ENCODE peak calls at places on chromosomes 2 and 18, in ten cellular contexts. A is glutamatergic neuron, U is AG09319, C is lower leg skin, M is IMR-90, N is AG04450, Z is stomach, V is BJ, J is fibroblast of the aortic adventitia, Q is neural progenitor cell. Y is an unnamed sample.

GRCh38 chr18:22846088-22846683 is 86.9 kb upstream of the RBBP8 start:
- DNase-seq in V (no peak), Z (no peak), Q (peak), N (no peak), M (peak), J (peak), A (no peak), U (no peak), C (no peak), Y (no peak)

GRCh38 chr2:143087033-143087432 is 42.2 kb upstream of the ARHGAP15 start:
- DNase-seq in A (no peak), J (peak), Z (no peak), V (no peak), M (peak), C (no peak), U (no peak), Q (no peak), N (no peak), Y (no peak)

GRCh38 chr2:208101716-208102631 is 22.4 kb downstream of the CRYGD start:
- DNase-seq in M (peak), Q (peak), J (peak), C (no peak), U (no peak), N (no peak), V (no peak), A (no peak), Z (no peak), Y (no peak)

GRCh38 chr2:64104944-64105343 is 39.3 kb downstream of the PELI1 start:
- DNase-seq in Z (no peak), Q (no peak), M (no peak), J (no peak), V (no peak), A (no peak), U (no peak), C (no peak), N (no peak), Y (no peak)

GRCh38 chr18:23226386-23226785 is 91.1 kb downstream of the CABLES1 start:
- DNase-seq in A (no peak), N (no peak), Q (no peak), V (no peak), M (peak), U (no peak), Z (no peak), C (no peak), J (peak), Y (no peak)

GRCh38 chr2:86193901-86194567 is 1.2 kb downstream of the IMMT start:
- DNase-seq in Z (no peak), V (no peak), C (no peak), M (no peak), U (no peak), J (no peak), Q (no peak), A (no peak), N (no peak), Y (no peak)

GRCh38 chr2:109128466-109129355 is at the start of gene SH3RF3:
- DNase-seq in A (peak), M (peak), Z (peak), Q (peak), J (peak), N (no peak), U (no peak), V (no peak), C (no peak), Y (no peak)

GRCh38 chr2:133077259-133077822 is 407.3 kb upstream of the LYPD1 start:
- DNase-seq in U (peak), Z (no peak), Q (no peak), A (no peak), J (peak), C (peak), N (peak), M (peak), V (peak), Y (no peak)

GRCh38 chr2:158391876-158392275 is 64.7 kb downstream of the CCDC148 start:
- DNase-seq in Q (no peak), Z (no peak), U (no peak), C (no peak), N (no peak), A (no peak), V (no peak), J (no peak), M (peak), Y (no peak)

DNA sequence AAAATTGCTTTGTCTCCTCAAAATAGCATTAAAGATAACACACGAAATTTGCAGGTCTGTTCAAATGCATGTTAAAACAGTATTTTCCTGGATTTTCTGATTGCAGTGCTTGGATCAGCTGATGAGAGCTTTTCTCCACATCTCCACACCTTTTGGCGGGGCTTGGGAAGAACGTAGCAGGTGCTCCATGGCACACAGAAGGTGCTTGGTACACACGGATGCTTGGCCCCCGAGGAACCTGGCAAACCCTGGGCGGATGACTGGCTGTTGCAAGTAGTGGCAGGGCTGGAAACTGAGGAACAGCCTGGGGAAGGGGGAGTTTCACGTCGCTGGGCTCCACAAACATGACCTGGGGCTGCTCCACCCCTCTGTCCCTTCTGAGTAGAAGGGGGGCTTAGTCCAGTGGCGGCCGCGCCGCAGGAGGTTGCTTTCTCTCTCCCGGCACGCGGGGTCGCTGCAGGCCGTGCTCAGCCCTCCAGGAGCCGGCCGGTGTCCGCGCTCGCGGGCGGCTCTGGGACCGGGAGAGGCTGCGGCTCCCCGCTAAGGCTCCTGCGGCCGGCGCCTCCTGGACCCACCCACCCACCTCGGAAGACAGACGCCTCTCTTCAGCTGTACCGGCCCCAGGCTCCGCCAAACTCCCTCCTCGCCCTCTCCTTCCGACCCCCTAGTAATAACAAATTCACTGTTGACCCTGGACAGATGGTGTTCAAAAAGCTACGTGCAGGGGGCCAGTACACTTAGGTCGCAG is 69.3 kb downstream of the MARCO start:
- DNase-seq in C (no peak), J (peak), U (peak), Z (peak), N (no peak), M (peak), Q (peak), A (peak), V (no peak), Y (no peak)
- TF ChIP-seq CTCF in C (no peak), J (peak), U (peak), Z (no peak), N (peak), M (peak), Q (peak), A (peak), V (peak), Y (no peak)

GRCh38 chr2:72803626-72804320 is 22.1 kb downstream of the EXOC6B start:
- DNase-seq in U (no peak), Q (no peak), V (no peak), J (no peak), C (no peak), M (no peak), Z (no peak), N (no peak), A (no peak), Y (no peak)
- TF ChIP-seq CTCF in U (no peak), Q (no peak), V (no peak), J (no peak), C (no peak), M (no peak), Z (no peak), N (no peak), A (no peak), Y (no peak)

GRCh38 chr2:179749210-179749609 is 112.2 kb downstream of the ZNF385B start:
- DNase-seq in M (peak), A (no peak), U (no peak), C (no peak), N (peak), V (peak), Q (no peak), Z (no peak), J (peak), Y (no peak)

GRCh38 chr2:179745615-179746263 is 115.7 kb downstream of the ZNF385B start:
- DNase-seq in U (no peak), N (no peak), Z (no peak), C (no peak), M (peak), A (no peak), Q (no peak), V (no peak), J (peak), Y (no peak)

GRCh38 chr2:179746982-179747381 is 114.4 kb downstream of the ZNF385B start:
- DNase-seq in A (no peak), V (no peak), M (peak), C (no peak), J (no peak), Q (no peak), Z (no peak), N (no peak), U (no peak), Y (no peak)

GRCh38 chr2:179751184-179751809 is 110.1 kb downstream of the ZNF385B start:
- DNase-seq in U (no peak), M (peak), J (peak), Z (no peak), A (no peak), C (no peak), V (no peak), N (no peak), Q (peak), Y (no peak)
- TF ChIP-seq CTCF in U (peak), M (peak), J (peak), Z (no peak), A (peak), C (no peak), V (peak), N (peak), Q (peak), Y (no peak)

DNA sequence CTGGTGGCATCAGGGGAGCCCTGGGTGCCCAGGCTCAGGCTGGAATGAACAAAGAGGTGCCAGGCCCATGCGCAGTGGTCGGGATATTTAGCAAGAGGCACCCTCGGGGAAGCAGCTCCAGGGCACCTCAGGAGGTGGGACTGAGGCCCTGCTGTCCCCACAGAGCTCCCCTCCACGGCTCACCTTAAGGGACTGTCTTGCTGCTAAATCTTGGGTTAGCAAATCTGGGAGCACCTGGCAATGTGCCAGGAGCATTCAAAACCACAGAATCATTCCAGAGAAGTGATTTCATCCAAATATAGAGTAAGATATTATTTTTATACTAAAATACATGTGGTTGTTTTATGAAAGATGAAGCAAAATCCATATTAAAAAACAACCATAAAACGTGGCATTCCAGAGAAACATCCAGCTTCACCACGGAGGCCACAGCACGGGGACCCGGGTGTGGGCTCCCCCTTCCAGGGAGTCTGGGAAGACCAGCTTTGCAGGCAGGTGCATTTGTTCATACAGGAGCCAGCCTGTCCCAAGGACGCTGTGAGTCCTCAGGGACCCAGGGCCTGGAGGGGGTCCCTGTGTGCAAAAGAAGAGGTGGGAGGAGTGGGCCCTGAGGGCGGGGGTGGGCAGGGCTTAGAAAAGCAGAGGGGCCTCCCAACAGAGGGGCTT is 16.3 kb downstream of the HS1BP3 start:
- DNase-seq in Q (no peak), J (peak), Z (no peak), N (peak), C (no peak), V (no peak), U (no peak), M (peak), A (no peak), Y (no peak)
- TF ChIP-seq CTCF in Q (no peak), J (no peak), Z (no peak), N (no peak), C (no peak), V (no peak), U (no peak), M (no peak), A (no peak), Y (no peak)